ENCODE peak calls at places on chromosomes 7 and 10, in four cellular contexts. One of them, this sample, is unnamed.

GRCh38 chr7:141956084-141956483 is 9.3 kb upstream of the CLEC5A start:
- DNase-seq in HuH-7.5: no peak
- DNase-seq in central memory CD4-positive, alpha-beta T cell: no peak
- DNase-seq in GM12865: no peak
- DNase-seq in this sample: no peak

GRCh38 chr10:90579602-90580242 is 278.1 kb downstream of the HTR7 start:
- DNase-seq in HuH-7.5: peak
- DNase-seq in central memory CD4-positive, alpha-beta T cell: no peak
- DNase-seq in GM12865: peak
- DNase-seq in this sample: no peak

GRCh38 chr7:156998988-156999610 is 11.4 kb downstream of the MNX1 start:
- DNase-seq in HuH-7.5: no peak
- DNase-seq in central memory CD4-positive, alpha-beta T cell: no peak
- DNase-seq in GM12865: no peak
- DNase-seq in this sample: no peak

GRCh38 chr10:43703286-43703685 is 54.6 kb upstream of the ZNF32 start:
- DNase-seq in HuH-7.5: no peak
- DNase-seq in central memory CD4-positive, alpha-beta T cell: no peak
- DNase-seq in GM12865: no peak
- DNase-seq in this sample: no peak

GRCh38 chr10:114519756-114520288 is 115.5 kb upstream of the AFAP1L2 start:
- DNase-seq in HuH-7.5: no peak
- DNase-seq in central memory CD4-positive, alpha-beta T cell: no peak
- DNase-seq in GM12865: no peak
- DNase-seq in this sample: no peak

GRCh38 chr10:130181858-130182257 is 45.7 kb downstream of the GLRX3 start:
- DNase-seq in HuH-7.5: no peak
- DNase-seq in central memory CD4-positive, alpha-beta T cell: no peak
- DNase-seq in GM12865: no peak
- DNase-seq in this sample: no peak

GRCh38 chr7:151141855-151142685 is 25.4 kb downstream of the GBX1 start:
- DNase-seq in HuH-7.5: no peak
- DNase-seq in central memory CD4-positive, alpha-beta T cell: no peak
- DNase-seq in GM12865: no peak
- DNase-seq in this sample: no peak

GRCh38 chr7:99129001-99129400 is 14.9 kb downstream of the SMURF1 start:
- DNase-seq in HuH-7.5: no peak
- DNase-seq in central memory CD4-positive, alpha-beta T cell: no peak
- DNase-seq in GM12865: no peak
- DNase-seq in this sample: no peak

GRCh38 chr10:44280615-44281014 is 104.3 kb downstream of the CXCL12 start:
- DNase-seq in HuH-7.5: no peak
- DNase-seq in central memory CD4-positive, alpha-beta T cell: no peak
- DNase-seq in GM12865: no peak
- DNase-seq in this sample: no peak

GRCh38 chr10:48800283-48800675 is 115.6 kb downstream of the WDFY4 start:
- DNase-seq in HuH-7.5: no peak
- DNase-seq in central memory CD4-positive, alpha-beta T cell: no peak
- DNase-seq in GM12865: peak
- DNase-seq in this sample: no peak

GRCh38 chr7:2517678-2518077 is 1.9 kb upstream of the LFNG start:
- DNase-seq in HuH-7.5: no peak
- DNase-seq in central memory CD4-positive, alpha-beta T cell: no peak
- DNase-seq in GM12865: no peak
- DNase-seq in this sample: no peak

GRCh38 chr7:65250697-65251395 is 122.8 kb upstream of the ZNF92 start:
- DNase-seq in HuH-7.5: no peak
- DNase-seq in central memory CD4-positive, alpha-beta T cell: no peak
- DNase-seq in GM12865: no peak
- DNase-seq in this sample: no peak

GRCh38 chr10:128152741-128153583 is 26.7 kb upstream of the MKI67 start:
- DNase-seq in HuH-7.5: no peak
- DNase-seq in central memory CD4-positive, alpha-beta T cell: no peak
- DNase-seq in GM12865: no peak
- DNase-seq in this sample: no peak

GRCh38 chr10:96287392-96288105 is 16.2 kb upstream of the BLNK start:
- DNase-seq in HuH-7.5: no peak
- DNase-seq in central memory CD4-positive, alpha-beta T cell: no peak
- DNase-seq in GM12865: peak
- DNase-seq in this sample: no peak

GRCh38 chr7:74452748-74453320 is 872 bp upstream of the GTF2IRD1 start:
- DNase-seq in HuH-7.5: no peak
- DNase-seq in central memory CD4-positive, alpha-beta T cell: no peak
- DNase-seq in GM12865: no peak
- DNase-seq in this sample: no peak

GRCh38 chr10:88092975-88093374 is 229.6 kb downstream of the PTEN start:
- DNase-seq in HuH-7.5: no peak
- DNase-seq in central memory CD4-positive, alpha-beta T cell: no peak
- DNase-seq in GM12865: peak
- DNase-seq in this sample: no peak

GRCh38 chr10:122422266-122422980 is 32.0 kb upstream of the ARMS2 start:
- DNase-seq in HuH-7.5: no peak
- DNase-seq in central memory CD4-positive, alpha-beta T cell: no peak
- DNase-seq in GM12865: no peak
- DNase-seq in this sample: no peak

GRCh38 chr7:11843113-11843765 is 11.2 kb upstream of the THSD7A start:
- DNase-seq in HuH-7.5: no peak
- DNase-seq in central memory CD4-positive, alpha-beta T cell: no peak
- DNase-seq in GM12865: no peak
- DNase-seq in this sample: no peak

GRCh38 chr10:69413221-69413865 is 3.4 kb downstream of the TACR2 start:
- DNase-seq in HuH-7.5: no peak
- DNase-seq in central memory CD4-positive, alpha-beta T cell: no peak
- DNase-seq in GM12865: peak
- DNase-seq in this sample: peak